ENCODE peak calls at places on chromosomes 2 and 18, in seven cellular contexts. I is EH; P is K562; H is C1 segment of cervical spinal cord; J is D341Med; S is CD4-positive, alpha-beta T cell; B is MV-4-11. N is an unnamed sample.

GRCh38 chr2:239328306-239329191 is 72.3 kb downstream of the HDAC4 start:
- DNase-seq in I (peak), P (peak), J (no peak), S (no peak), H (no peak), B (no peak), N (no peak)

GRCh38 chr2:101827246-101827645 is 129.7 kb downstream of the MAP4K4 start:
- DNase-seq in H (no peak), J (no peak), S (no peak), I (peak), B (no peak), P (peak), N (no peak)

GRCh38 chr18:37322497-37323035 is 243.0 kb downstream of the CELF4 start:
- DNase-seq in J (peak), B (no peak), S (no peak), P (peak), I (peak), H (no peak), N (no peak)

GRCh38 chr2:197197808-197198409 is 112.7 kb downstream of the ANKRD44 start:
- DNase-seq in S (no peak), I (no peak), J (no peak), B (no peak), P (no peak), H (no peak), N (no peak)

GRCh38 chr2:221572821-221573429 is 821 bp upstream of the EPHA4 start:
- DNase-seq in I (peak), S (peak), J (peak), B (no peak), P (no peak), H (no peak), N (no peak)

GRCh38 chr2:67752964-67753363 is 309.8 kb downstream of the C1D start:
- DNase-seq in P (no peak), S (no peak), H (no peak), I (peak), J (no peak), B (no peak), N (no peak)

GRCh38 chr2:1132328-1132964 is 181.8 kb downstream of the SNTG2 start:
- DNase-seq in I (no peak), P (no peak), B (no peak), S (no peak), H (no peak), J (no peak), N (no peak)

GRCh38 chr2:24855703-24856102 is 62.5 kb downstream of the CENPO start:
- DNase-seq in S (no peak), P (no peak), J (no peak), I (peak), B (no peak), H (no peak), N (no peak)

GRCh38 chr2:10264506-10265327 is 38.0 kb upstream of the HPCAL1 start:
- DNase-seq in S (no peak), P (no peak), H (no peak), J (no peak), I (no peak), B (no peak), N (no peak)

GRCh38 chr2:6139142-6139541 is 447.0 kb downstream of the SOX11 start:
- DNase-seq in S (no peak), J (no peak), H (no peak), I (no peak), B (no peak), P (no peak), N (no peak)

N was measured in iPS DF 19.7.